ENCODE peak calls at places on chromosomes 7 and 10, in eight cellular contexts. One of them, this sample, is unnamed.

GRCh38 chr7:24854866-24855265 is 97.6 kb upstream of the GSDME start:
- DNase-seq in testis: no peak
- DNase-seq in A549: no peak
- DNase-seq in ovary: no peak
- DNase-seq in H1: no peak
- DNase-seq in thyroid gland: no peak
- DNase-seq in endothelial cell of umbilical vein: no peak
- DNase-seq in uterus: no peak
- DNase-seq in this sample: no peak

GRCh38 chr7:35875292-35875691 is 74.4 kb downstream of the SEPTIN7 start:
- DNase-seq in ovary: no peak
- DNase-seq in testis: no peak
- DNase-seq in A549: no peak
- DNase-seq in uterus: no peak
- DNase-seq in endothelial cell of umbilical vein: no peak
- DNase-seq in thyroid gland: no peak
- DNase-seq in H1: no peak
- DNase-seq in this sample: no peak

GRCh38 chr10:110273474-110273873 is 31.2 kb downstream of the SMNDC1 start:
- DNase-seq in uterus: peak; percentile 81
- DNase-seq in ovary: peak; percentile 62
- DNase-seq in endothelial cell of umbilical vein: no peak
- DNase-seq in H1: no peak
- DNase-seq in testis: peak; percentile 62
- DNase-seq in A549: no peak
- DNase-seq in thyroid gland: peak; percentile 92
- DNase-seq in this sample: peak; percentile 38

GRCh38 chr10:85548038-85548437 is 818.6 kb downstream of the GRID1 start:
- DNase-seq in testis: peak; percentile 74
- DNase-seq in ovary: no peak
- DNase-seq in thyroid gland: peak; percentile 53
- DNase-seq in A549: peak; percentile 43
- DNase-seq in endothelial cell of umbilical vein: peak; percentile 9
- DNase-seq in H1: no peak
- DNase-seq in uterus: no peak
- DNase-seq in this sample: no peak

GRCh38 chr10:12909836-12910185 is 91.7 kb downstream of the CCDC3 start:
- DNase-seq in thyroid gland: no peak
- DNase-seq in endothelial cell of umbilical vein: no peak
- DNase-seq in testis: peak; percentile 58
- DNase-seq in uterus: no peak
- DNase-seq in A549: no peak
- DNase-seq in ovary: no peak
- DNase-seq in H1: no peak
- DNase-seq in this sample: no peak

GRCh38 chr10:123620621-123621020 is 45.5 kb upstream of the GPR26 start:
- DNase-seq in endothelial cell of umbilical vein: no peak
- DNase-seq in uterus: no peak
- DNase-seq in A549: no peak
- DNase-seq in H1: no peak
- DNase-seq in ovary: no peak
- DNase-seq in thyroid gland: no peak
- DNase-seq in testis: no peak
- DNase-seq in this sample: no peak

GRCh38 chr10:54703086-54703485 is 97.9 kb downstream of the PCDH15 start:
- DNase-seq in testis: no peak
- DNase-seq in A549: no peak
- DNase-seq in ovary: no peak
- DNase-seq in uterus: no peak
- DNase-seq in endothelial cell of umbilical vein: no peak
- DNase-seq in thyroid gland: no peak
- DNase-seq in H1: no peak
- DNase-seq in this sample: no peak

GRCh38 chr10:5603848-5604170 is 62.6 kb downstream of the ASB13 start:
- DNase-seq in testis: no peak
- DNase-seq in thyroid gland: no peak
- DNase-seq in endothelial cell of umbilical vein: no peak
- DNase-seq in A549: no peak
- DNase-seq in H1: no peak
- DNase-seq in ovary: no peak
- DNase-seq in uterus: no peak
- DNase-seq in this sample: no peak

GRCh38 chr10:75210193-75211006 is at the start of gene VDAC2:
- DNase-seq in thyroid gland: peak; percentile 89
- DNase-seq in ovary: peak; percentile 95
- DNase-seq in endothelial cell of umbilical vein: peak; percentile 90
- DNase-seq in H1: no peak
- DNase-seq in uterus: peak; percentile 89
- DNase-seq in testis: peak; percentile 92
- DNase-seq in A549: peak; percentile 77
- DNase-seq in this sample: peak; percentile 84
- TF ChIP-seq POLR2A in thyroid gland: peak; percentile 89
- TF ChIP-seq POLR2A in ovary: peak; percentile 74
- TF ChIP-seq POLR2A in endothelial cell of umbilical vein: peak; percentile 91
- TF ChIP-seq POLR2A in H1: peak; percentile 89
- TF ChIP-seq POLR2A in uterus: peak; percentile 87
- TF ChIP-seq POLR2A in testis: peak; percentile 43
- TF ChIP-seq POLR2A in A549: peak; percentile 67
- TF ChIP-seq POLR2A in this sample: peak; percentile 95

GRCh38 chr10:77360835-77361234 is 276.8 kb downstream of the KCNMA1 start:
- DNase-seq in H1: no peak
- DNase-seq in ovary: no peak
- DNase-seq in thyroid gland: no peak
- DNase-seq in uterus: no peak
- DNase-seq in A549: no peak
- DNase-seq in testis: no peak
- DNase-seq in endothelial cell of umbilical vein: no peak
- DNase-seq in this sample: no peak

GRCh38 chr10:77357611-77358010 is 280.0 kb downstream of the KCNMA1 start:
- DNase-seq in testis: no peak
- DNase-seq in endothelial cell of umbilical vein: peak; percentile 37
- DNase-seq in ovary: no peak
- DNase-seq in thyroid gland: no peak
- DNase-seq in uterus: no peak
- DNase-seq in A549: peak; percentile 57
- DNase-seq in H1: no peak
- DNase-seq in this sample: no peak

GRCh38 chr10:77360121-77360520 is 277.5 kb downstream of the KCNMA1 start:
- DNase-seq in endothelial cell of umbilical vein: no peak
- DNase-seq in testis: no peak
- DNase-seq in uterus: no peak
- DNase-seq in H1: no peak
- DNase-seq in thyroid gland: no peak
- DNase-seq in ovary: no peak
- DNase-seq in A549: no peak
- DNase-seq in this sample: no peak

GRCh38 chr10:77358666-77359065 is 278.9 kb downstream of the KCNMA1 start:
- DNase-seq in testis: no peak
- DNase-seq in uterus: no peak
- DNase-seq in thyroid gland: no peak
- DNase-seq in endothelial cell of umbilical vein: no peak
- DNase-seq in H1: no peak
- DNase-seq in A549: no peak
- DNase-seq in ovary: no peak
- DNase-seq in this sample: no peak

DNA sequence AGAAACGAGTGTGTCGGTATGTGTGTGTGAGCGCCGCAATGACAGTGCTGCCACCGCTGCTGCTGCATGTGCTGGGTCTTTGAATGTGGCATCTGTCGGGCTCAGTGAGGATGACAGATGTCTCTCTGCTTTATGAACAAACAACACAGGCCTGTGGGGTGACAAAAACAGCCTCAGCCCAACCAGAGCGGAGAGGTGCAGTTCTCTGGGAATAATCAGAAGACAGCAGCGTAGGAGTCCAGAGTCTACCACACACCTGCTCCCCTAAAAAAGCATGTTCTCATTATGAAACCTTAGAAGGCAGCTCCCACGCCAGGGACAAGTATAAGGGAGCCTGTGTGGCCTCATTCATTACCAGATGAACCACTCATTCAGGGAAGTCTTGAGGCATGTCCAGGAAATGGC is 278.3 kb downstream of the KCNMA1 start:
- DNase-seq in uterus: no peak
- DNase-seq in testis: no peak
- DNase-seq in thyroid gland: no peak
- DNase-seq in ovary: no peak
- DNase-seq in endothelial cell of umbilical vein: no peak
- DNase-seq in H1: no peak
- DNase-seq in A549: no peak
- DNase-seq in this sample: no peak
- H3K4me1 ChIP-seq in uterus: no peaks in the 10 kb centered on the region
- H3K4me1 ChIP-seq in testis: no peaks in the 10 kb centered on the region
- H3K4me1 ChIP-seq in thyroid gland: no peaks in the 10 kb centered on the region
- H3K4me1 ChIP-seq in ovary: no peaks in the 10 kb centered on the region
- H3K4me1 ChIP-seq in endothelial cell of umbilical vein: peaks cover 5% of the 10 kb centered on the region
- H3K4me1 ChIP-seq in H1: no peaks in the 10 kb centered on the region
- H3K4me1 ChIP-seq in A549: peaks cover 35% of the 10 kb centered on the region
- H3K4me1 ChIP-seq in this sample: peaks cover 15% of the 10 kb centered on the region

GRCh38 chr7:469591-469961 is 50.1 kb downstream of the PDGFA start:
- DNase-seq in thyroid gland: no peak
- DNase-seq in H1: no peak
- DNase-seq in ovary: no peak
- DNase-seq in uterus: peak; percentile 9
- DNase-seq in endothelial cell of umbilical vein: no peak
- DNase-seq in A549: no peak
- DNase-seq in testis: no peak
- DNase-seq in this sample: no peak

GRCh38 chr7:467393-467828 is 52.2 kb downstream of the PDGFA start:
- DNase-seq in H1: no peak
- DNase-seq in testis: no peak
- DNase-seq in ovary: no peak
- DNase-seq in endothelial cell of umbilical vein: no peak
- DNase-seq in thyroid gland: no peak
- DNase-seq in A549: no peak
- DNase-seq in uterus: no peak
- DNase-seq in this sample: no peak

GRCh38 chr7:468681-469590 is 50.7 kb downstream of the PDGFA start:
- DNase-seq in ovary: peak; percentile 8
- DNase-seq in thyroid gland: no peak
- DNase-seq in H1: no peak
- DNase-seq in uterus: peak; percentile 13
- DNase-seq in endothelial cell of umbilical vein: peak; percentile 51
- DNase-seq in A549: no peak
- DNase-seq in testis: no peak
- DNase-seq in this sample: no peak

GRCh38 chr7:466465-467191 is 53.0 kb downstream of the PDGFA start:
- DNase-seq in A549: no peak
- DNase-seq in testis: peak; percentile 4
- DNase-seq in uterus: no peak
- DNase-seq in thyroid gland: no peak
- DNase-seq in ovary: peak; percentile 10
- DNase-seq in H1: no peak
- DNase-seq in endothelial cell of umbilical vein: no peak
- DNase-seq in this sample: no peak

GRCh38 chr7:468141-468540 is 51.5 kb downstream of the PDGFA start:
- DNase-seq in ovary: no peak
- DNase-seq in endothelial cell of umbilical vein: no peak
- DNase-seq in A549: no peak
- DNase-seq in H1: no peak
- DNase-seq in thyroid gland: no peak
- DNase-seq in uterus: peak; percentile 2
- DNase-seq in testis: no peak
- DNase-seq in this sample: no peak
- TF ChIP-seq POLR2A in ovary: no peak
- TF ChIP-seq POLR2A in endothelial cell of umbilical vein: no peak
- TF ChIP-seq POLR2A in A549: no peak
- TF ChIP-seq POLR2A in H1: no peak
- TF ChIP-seq POLR2A in thyroid gland: no peak
- TF ChIP-seq POLR2A in uterus: no peak
- TF ChIP-seq POLR2A in testis: no peak
- TF ChIP-seq POLR2A in this sample: no peak

DNA sequence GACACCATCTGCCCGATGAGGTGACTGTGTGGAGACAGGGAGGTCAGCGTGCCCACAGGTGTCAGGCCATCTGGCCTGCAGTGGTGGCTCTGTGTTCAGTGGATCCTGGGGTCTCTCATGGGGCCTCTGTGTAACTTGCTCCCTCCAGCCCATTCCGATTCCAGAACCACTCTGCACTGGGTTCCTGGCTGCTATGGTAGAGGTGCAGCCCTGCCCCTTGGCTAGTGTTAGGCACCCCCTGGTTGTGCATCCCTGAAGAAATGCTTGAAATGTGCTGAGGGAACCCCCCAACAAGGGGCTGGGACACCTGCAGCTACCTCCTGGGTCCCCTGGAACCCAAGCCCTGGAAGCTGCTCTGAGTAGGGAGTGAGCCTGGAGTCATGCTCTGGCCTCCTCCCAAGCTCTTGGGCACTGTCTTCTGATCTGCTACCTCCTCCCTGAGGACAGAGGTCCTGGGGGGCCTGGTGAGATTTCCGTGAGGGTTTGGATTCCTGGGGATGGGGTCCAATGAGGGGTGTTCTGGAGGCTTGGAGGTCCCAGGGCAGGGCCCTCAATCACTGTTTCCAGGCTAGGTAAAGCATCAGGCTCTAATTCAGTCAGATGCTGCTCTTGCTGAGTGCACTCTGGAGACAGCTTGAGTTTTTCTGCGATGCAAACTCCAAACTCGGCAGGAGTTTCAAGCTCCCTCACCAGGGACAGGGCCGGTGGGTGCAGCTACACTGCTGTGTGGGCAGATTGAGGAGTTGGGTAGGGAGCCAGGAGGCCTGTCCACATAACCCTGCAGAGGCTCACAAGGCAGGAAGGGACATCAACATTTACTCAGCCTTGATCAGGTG is 27.7 kb downstream of the RAMP3 start:
- DNase-seq in endothelial cell of umbilical vein: no peak
- DNase-seq in testis: no peak
- DNase-seq in ovary: no peak
- DNase-seq in thyroid gland: no peak
- DNase-seq in A549: no peak
- DNase-seq in H1: no peak
- DNase-seq in uterus: peak; percentile 7
- DNase-seq in this sample: no peak
- H3K4me1 ChIP-seq in endothelial cell of umbilical vein: no peaks in the 10 kb centered on the region
- H3K4me1 ChIP-seq in testis: no peaks in the 10 kb centered on the region
- H3K4me1 ChIP-seq in ovary: no peaks in the 10 kb centered on the region
- H3K4me1 ChIP-seq in thyroid gland: no peaks in the 10 kb centered on the region
- H3K4me1 ChIP-seq in A549: no peaks in the 10 kb centered on the region
- H3K4me1 ChIP-seq in H1: no peaks in the 10 kb centered on the region
- H3K4me1 ChIP-seq in uterus: no peaks in the 10 kb centered on the region
- H3K4me1 ChIP-seq in this sample: no peaks in the 10 kb centered on the region

GRCh38 chr10:132628966-132629900 is 91.6 kb downstream of the INPP5A start:
- DNase-seq in ovary: peak; percentile 31
- DNase-seq in H1: no peak
- DNase-seq in endothelial cell of umbilical vein: no peak
- DNase-seq in testis: no peak
- DNase-seq in A549: no peak
- DNase-seq in thyroid gland: no peak
- DNase-seq in uterus: no peak
- DNase-seq in this sample: peak; percentile 59
- TF ChIP-seq POLR2A in ovary: no peak
- TF ChIP-seq POLR2A in H1: no peak
- TF ChIP-seq POLR2A in endothelial cell of umbilical vein: no peak
- TF ChIP-seq POLR2A in testis: no peak
- TF ChIP-seq POLR2A in A549: no peak
- TF ChIP-seq POLR2A in thyroid gland: no peak
- TF ChIP-seq POLR2A in uterus: no peak
- TF ChIP-seq POLR2A in this sample: peak; percentile 15

GRCh38 chr10:101467286-101467770 is 113.4 kb downstream of the BTRC start:
- DNase-seq in thyroid gland: peak; percentile 5
- DNase-seq in A549: peak; percentile 69
- DNase-seq in endothelial cell of umbilical vein: peak; percentile 84
- DNase-seq in ovary: no peak
- DNase-seq in H1: no peak
- DNase-seq in uterus: peak; percentile 21
- DNase-seq in testis: no peak
- DNase-seq in this sample: no peak
- H3K4me1 ChIP-seq in thyroid gland: no peaks in the 10 kb centered on the region
- H3K4me1 ChIP-seq in A549: no peaks in the 10 kb centered on the region
- H3K4me1 ChIP-seq in endothelial cell of umbilical vein: no peaks in the 10 kb centered on the region
- H3K4me1 ChIP-seq in ovary: no peaks in the 10 kb centered on the region
- H3K4me1 ChIP-seq in H1: peaks cover 6% of the 10 kb centered on the region
- H3K4me1 ChIP-seq in uterus: no peaks in the 10 kb centered on the region
- H3K4me1 ChIP-seq in testis: peaks cover 8% of the 10 kb centered on the region
- H3K4me1 ChIP-seq in this sample: peaks cover 7% of the 10 kb centered on the region